ENCODE peak calls at places on chromosomes 13 and 19, in five cellular contexts. K is psoas muscle; E is CD4-positive, alpha-beta T cell; C is heart right ventricle; O is heart left ventricle. H is an unnamed sample.

GRCh38 chr19:52542984-52543664 is 15.7 kb downstream of the ZNF808 start:
- DNase-seq in K (no peak), E (no peak), C (no peak), O (no peak), H (no peak)

GRCh38 chr13:100523994-100524393 is 64.6 kb downstream of the GGACT start:
- DNase-seq in K (no peak), E (no peak), C (no peak), O (no peak), H (no peak)

GRCh38 chr13:107271226-107271625 is 703.3 kb upstream of the ARGLU1 start:
- DNase-seq in K (no peak), E (no peak), C (peak), O (no peak), H (no peak)

GRCh38 chr13:21342699-21343442 is 116.2 kb downstream of the ZDHHC20 start:
- DNase-seq in K (no peak), E (no peak), C (no peak), O (no peak), H (no peak)

GRCh38 chr19:8373867-8374813 is 10.2 kb downstream of the ANGPTL4 start:
- DNase-seq in K (no peak), E (no peak), C (no peak), O (no peak), H (no peak)

GRCh38 chr19:46181386-46181774 is 33.3 kb downstream of the IGFL2 start:
- DNase-seq in K (no peak), E (no peak), C (no peak), O (no peak), H (no peak)

GRCh38 chr19:6611441-6611852 is 20.5 kb upstream of the CD70 start:
- DNase-seq in K (no peak), E (no peak), C (no peak), O (no peak), H (no peak)

GRCh38 chr19:8423821-8424223 is 10.7 kb downstream of the MARCHF2 start:
- DNase-seq in K (peak), E (no peak), C (peak), O (peak), H (peak)

GRCh38 chr13:109744512-109745051 is 41.8 kb downstream of the IRS2 start:
- DNase-seq in K (peak), E (no peak), C (peak), O (no peak), H (no peak)
- TF ChIP-seq CTCF in K (no peak), E (no peak), C (no peak), O (no peak), H (no peak)

DNA sequence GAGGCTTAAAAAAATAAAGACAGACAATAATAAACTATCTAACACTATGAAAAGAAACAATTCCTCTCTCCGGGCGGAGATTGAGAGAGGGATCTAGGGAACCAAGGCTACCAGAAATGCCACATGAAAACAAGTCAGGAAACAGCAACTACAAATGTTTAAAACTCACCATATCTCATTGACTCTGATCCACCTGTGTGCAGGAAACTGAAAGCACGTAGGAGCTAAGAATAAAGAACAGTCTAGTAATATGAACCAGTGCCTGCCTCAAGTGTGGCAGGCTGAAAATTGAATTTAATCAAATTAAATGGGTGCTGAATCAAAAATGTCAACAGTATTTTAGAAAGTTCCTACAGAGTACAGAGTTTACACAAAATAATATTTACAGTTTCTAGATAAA is 1701.0 kb downstream of the SLITRK5 start:
- DNase-seq in K (no peak), E (no peak), C (no peak), O (no peak), H (no peak)
- H3K27ac ChIP-seq in K (no peak), E (no peak), C (no peak), O (no peak), H (no peak)

DNA sequence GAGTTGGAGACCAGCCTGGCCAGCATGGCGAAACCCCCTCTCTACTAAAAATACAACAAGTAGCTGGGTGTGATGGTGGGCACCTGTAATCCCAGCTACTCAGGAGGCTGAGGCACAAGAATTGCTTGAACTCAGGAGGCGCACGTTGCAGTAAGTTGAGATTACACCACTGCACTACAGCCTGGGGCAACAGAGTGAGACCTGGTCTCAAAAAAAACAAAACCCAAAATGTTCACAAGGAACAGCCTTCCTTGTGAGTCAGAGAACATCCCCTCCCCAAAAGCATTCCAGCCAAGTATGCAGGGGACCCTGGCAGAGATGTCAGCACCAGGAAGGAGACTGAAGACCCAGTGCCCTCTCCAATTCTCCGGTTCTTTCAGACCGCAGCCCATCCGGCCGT is 314.9 kb upstream of the TSHZ3 start:
- DNase-seq in K (no peak), E (no peak), C (no peak), O (no peak), H (no peak)
- TF ChIP-seq CTCF in K (no peak), E (no peak), C (no peak), O (no peak), H (no peak)

DNA sequence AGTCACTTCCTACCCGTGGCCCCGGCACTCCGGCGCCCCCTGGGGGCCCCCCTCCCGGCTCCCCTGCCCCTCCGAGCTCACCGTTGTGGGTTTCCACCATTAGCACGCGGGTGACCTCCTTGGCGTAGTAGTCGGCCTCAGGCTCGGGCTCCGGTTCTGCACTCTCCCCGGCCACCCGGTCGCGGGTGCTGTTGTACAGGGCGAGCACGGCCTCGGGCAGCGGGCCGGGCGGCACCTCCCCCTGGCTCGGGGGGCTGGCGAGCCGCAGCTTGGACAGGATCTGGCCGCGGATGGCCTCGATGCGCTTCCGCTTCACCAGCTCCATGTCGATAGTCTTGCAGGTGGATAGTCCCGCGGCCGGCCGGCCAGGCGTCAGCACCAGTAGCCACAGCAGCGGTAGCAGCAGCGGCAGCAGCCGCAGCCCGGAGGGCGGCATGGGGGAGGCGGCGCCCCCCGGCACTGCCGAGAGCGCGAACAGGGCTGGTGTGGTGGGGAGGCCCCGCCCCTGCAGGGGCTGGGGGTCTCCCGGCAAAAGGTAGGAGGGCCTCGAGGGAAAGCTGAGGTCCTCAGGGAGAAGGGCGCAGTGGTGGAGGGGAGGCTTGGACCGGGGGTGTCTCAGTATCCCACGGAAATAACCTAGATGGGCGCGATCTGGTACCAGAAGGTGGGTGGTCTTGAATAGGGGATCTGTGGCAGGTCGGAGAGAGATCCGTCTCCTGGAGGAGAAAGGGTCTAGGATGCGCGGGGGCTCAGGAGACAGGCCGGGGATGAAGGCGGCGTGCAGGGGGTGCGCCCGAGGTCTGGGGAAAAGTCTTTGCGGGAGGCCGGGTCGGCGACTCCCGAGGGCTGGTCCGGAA is 885 bp downstream of the TGFB1 start:
- DNase-seq in K (peak), E (peak), C (peak), O (peak), H (peak)
- H3K27ac ChIP-seq in K (peak), E (peak), C (peak), O (peak), H (peak)

GRCh38 chr13:60265566-60265965 is 101.8 kb upstream of the DIAPH3 start:
- DNase-seq in K (no peak), E (no peak), C (no peak), O (no peak), H (no peak)

GRCh38 chr13:60258349-60258748 is 94.6 kb upstream of the DIAPH3 start:
- DNase-seq in K (no peak), E (no peak), C (no peak), O (no peak), H (no peak)

GRCh38 chr13:60261432-60262351 is 98.0 kb upstream of the DIAPH3 start:
- DNase-seq in K (no peak), E (no peak), C (no peak), O (no peak), H (no peak)

GRCh38 chr13:60260440-60260839 is 96.7 kb upstream of the DIAPH3 start:
- DNase-seq in K (no peak), E (no peak), C (no peak), O (no peak), H (no peak)
- TF ChIP-seq CTCF in K (no peak), E (no peak), C (no peak), O (no peak), H (no peak)